ENCODE peak calls at places on chromosomes 3 and 15, in nine cellular contexts. One of them, this sample, is unnamed.

GRCh38 chr15:99014803-99015676 is 7.4 kb upstream of the PGPEP1L start:
- DNase-seq in AG04450: no peak
- DNase-seq in mesenchymal stem cell: peak; percentile 78
- DNase-seq in dorsolateral prefrontal cortex: no peak
- DNase-seq in suprapubic skin: no peak
- DNase-seq in GM23338: peak; percentile 88
- DNase-seq in stomach: peak; percentile 80
- DNase-seq in PC-9: peak; percentile 74
- DNase-seq in heart left ventricle: peak; percentile 57
- DNase-seq in this sample: peak; percentile 50

GRCh38 chr3:4776399-4776979 is 202.7 kb upstream of the BHLHE40 start:
- DNase-seq in suprapubic skin: no peak
- DNase-seq in stomach: no peak
- DNase-seq in AG04450: no peak
- DNase-seq in GM23338: no peak
- DNase-seq in dorsolateral prefrontal cortex: no peak
- DNase-seq in heart left ventricle: no peak
- DNase-seq in PC-9: peak; percentile 57
- DNase-seq in mesenchymal stem cell: no peak
- DNase-seq in this sample: no peak

GRCh38 chr15:33116218-33116617 is 78.3 kb downstream of the FMN1 start:
- DNase-seq in heart left ventricle: no peak
- DNase-seq in GM23338: no peak
- DNase-seq in suprapubic skin: no peak
- DNase-seq in dorsolateral prefrontal cortex: no peak
- DNase-seq in PC-9: no peak
- DNase-seq in mesenchymal stem cell: no peak
- DNase-seq in AG04450: no peak
- DNase-seq in stomach: no peak
- DNase-seq in this sample: peak; percentile 20

GRCh38 chr3:194811118-194811517 is 125.4 kb downstream of the FAM43A start:
- DNase-seq in heart left ventricle: no peak
- DNase-seq in stomach: no peak
- DNase-seq in AG04450: no peak
- DNase-seq in suprapubic skin: no peak
- DNase-seq in GM23338: no peak
- DNase-seq in mesenchymal stem cell: no peak
- DNase-seq in PC-9: no peak
- DNase-seq in dorsolateral prefrontal cortex: no peak
- DNase-seq in this sample: no peak

GRCh38 chr3:85605066-85605465 is 646.3 kb downstream of the CADM2 start:
- DNase-seq in PC-9: no peak
- DNase-seq in stomach: no peak
- DNase-seq in GM23338: no peak
- DNase-seq in heart left ventricle: no peak
- DNase-seq in AG04450: no peak
- DNase-seq in mesenchymal stem cell: no peak
- DNase-seq in suprapubic skin: no peak
- DNase-seq in dorsolateral prefrontal cortex: no peak
- DNase-seq in this sample: no peak

GRCh38 chr3:16816048-16816780 is 68.5 kb upstream of the PLCL2 start:
- DNase-seq in mesenchymal stem cell: no peak
- DNase-seq in PC-9: no peak
- DNase-seq in GM23338: no peak
- DNase-seq in stomach: no peak
- DNase-seq in AG04450: no peak
- DNase-seq in dorsolateral prefrontal cortex: no peak
- DNase-seq in heart left ventricle: no peak
- DNase-seq in suprapubic skin: no peak
- DNase-seq in this sample: no peak

GRCh38 chr3:108389361-108389760 is 93.0 kb downstream of the HHLA2 start:
- DNase-seq in stomach: no peak
- DNase-seq in dorsolateral prefrontal cortex: no peak
- DNase-seq in heart left ventricle: no peak
- DNase-seq in PC-9: no peak
- DNase-seq in mesenchymal stem cell: no peak
- DNase-seq in GM23338: no peak
- DNase-seq in suprapubic skin: no peak
- DNase-seq in AG04450: no peak
- DNase-seq in this sample: no peak

GRCh38 chr15:47398594-47398993 is 318.7 kb upstream of the SEMA6D start:
- DNase-seq in AG04450: no peak
- DNase-seq in dorsolateral prefrontal cortex: no peak
- DNase-seq in stomach: no peak
- DNase-seq in mesenchymal stem cell: no peak
- DNase-seq in suprapubic skin: no peak
- DNase-seq in GM23338: no peak
- DNase-seq in PC-9: no peak
- DNase-seq in heart left ventricle: no peak
- DNase-seq in this sample: no peak

GRCh38 chr3:125280966-125281365 is 68.4 kb upstream of the SLC12A8 start:
- DNase-seq in GM23338: peak; percentile 24
- DNase-seq in heart left ventricle: no peak
- DNase-seq in AG04450: no peak
- DNase-seq in suprapubic skin: no peak
- DNase-seq in stomach: no peak
- DNase-seq in mesenchymal stem cell: peak; percentile 37
- DNase-seq in PC-9: no peak
- DNase-seq in dorsolateral prefrontal cortex: no peak
- DNase-seq in this sample: no peak

GRCh38 chr15:78726870-78727551 is 84.3 kb downstream of the ADAMTS7 start:
- DNase-seq in heart left ventricle: no peak
- DNase-seq in GM23338: peak; percentile 92
- DNase-seq in dorsolateral prefrontal cortex: no peak
- DNase-seq in mesenchymal stem cell: peak; percentile 18
- DNase-seq in stomach: peak; percentile 34
- DNase-seq in AG04450: no peak
- DNase-seq in PC-9: peak; percentile 49
- DNase-seq in suprapubic skin: no peak
- DNase-seq in this sample: no peak

GRCh38 chr3:133572158-133573053 is 1.1 kb upstream of the CDV3 start:
- DNase-seq in heart left ventricle: no peak
- DNase-seq in PC-9: peak; percentile 60
- DNase-seq in dorsolateral prefrontal cortex: no peak
- DNase-seq in AG04450: no peak
- DNase-seq in suprapubic skin: no peak
- DNase-seq in GM23338: peak; percentile 13
- DNase-seq in stomach: no peak
- DNase-seq in mesenchymal stem cell: peak; percentile 66
- DNase-seq in this sample: peak; percentile 46

GRCh38 chr3:190863119-190863465 is 598 bp upstream of the GMNC start:
- DNase-seq in stomach: no peak
- DNase-seq in dorsolateral prefrontal cortex: no peak
- DNase-seq in GM23338: no peak
- DNase-seq in mesenchymal stem cell: peak; percentile 16
- DNase-seq in suprapubic skin: no peak
- DNase-seq in AG04450: no peak
- DNase-seq in PC-9: no peak
- DNase-seq in heart left ventricle: no peak
- DNase-seq in this sample: no peak

GRCh38 chr15:72907733-72908132 is 124.2 kb upstream of the ADPGK start:
- DNase-seq in PC-9: no peak
- DNase-seq in dorsolateral prefrontal cortex: no peak
- DNase-seq in heart left ventricle: peak; percentile 61
- DNase-seq in AG04450: no peak
- DNase-seq in stomach: no peak
- DNase-seq in mesenchymal stem cell: peak; percentile 42
- DNase-seq in suprapubic skin: no peak
- DNase-seq in GM23338: no peak
- DNase-seq in this sample: peak; percentile 50

GRCh38 chr15:38275951-38276350 is 23.3 kb downstream of the SPRED1 start:
- DNase-seq in dorsolateral prefrontal cortex: no peak
- DNase-seq in AG04450: no peak
- DNase-seq in stomach: no peak
- DNase-seq in suprapubic skin: no peak
- DNase-seq in mesenchymal stem cell: no peak
- DNase-seq in PC-9: no peak
- DNase-seq in heart left ventricle: no peak
- DNase-seq in GM23338: no peak
- DNase-seq in this sample: no peak

GRCh38 chr3:132488136-132488535 is 70.8 kb downstream of the DNAJC13 start:
- DNase-seq in stomach: no peak
- DNase-seq in dorsolateral prefrontal cortex: no peak
- DNase-seq in GM23338: no peak
- DNase-seq in suprapubic skin: no peak
- DNase-seq in AG04450: no peak
- DNase-seq in mesenchymal stem cell: no peak
- DNase-seq in PC-9: no peak
- DNase-seq in heart left ventricle: no peak
- DNase-seq in this sample: no peak

GRCh38 chr3:60798456-60798855 is 452.8 kb downstream of the FHIT start:
- DNase-seq in suprapubic skin: no peak
- DNase-seq in PC-9: no peak
- DNase-seq in AG04450: no peak
- DNase-seq in mesenchymal stem cell: no peak
- DNase-seq in heart left ventricle: no peak
- DNase-seq in GM23338: no peak
- DNase-seq in stomach: no peak
- DNase-seq in dorsolateral prefrontal cortex: no peak
- DNase-seq in this sample: no peak

GRCh38 chr3:131972550-131972949 is 62.3 kb downstream of the CPNE4 start:
- DNase-seq in heart left ventricle: no peak
- DNase-seq in dorsolateral prefrontal cortex: no peak
- DNase-seq in mesenchymal stem cell: no peak
- DNase-seq in GM23338: no peak
- DNase-seq in stomach: no peak
- DNase-seq in AG04450: no peak
- DNase-seq in suprapubic skin: no peak
- DNase-seq in PC-9: no peak
- DNase-seq in this sample: no peak

GRCh38 chr3:42979044-42979962 is at the start of gene GASK1A:
- DNase-seq in heart left ventricle: peak; percentile 38
- DNase-seq in PC-9: no peak
- DNase-seq in suprapubic skin: no peak
- DNase-seq in AG04450: no peak
- DNase-seq in mesenchymal stem cell: no peak
- DNase-seq in dorsolateral prefrontal cortex: peak; percentile 56
- DNase-seq in GM23338: peak; percentile 89
- DNase-seq in stomach: peak; percentile 33
- DNase-seq in this sample: peak; percentile 87

GRCh38 chr3:143601738-143602480 is 246.4 kb downstream of the SLC9A9 start:
- DNase-seq in GM23338: peak; percentile 32
- DNase-seq in mesenchymal stem cell: peak; percentile 93
- DNase-seq in dorsolateral prefrontal cortex: no peak
- DNase-seq in stomach: peak; percentile 27
- DNase-seq in suprapubic skin: no peak
- DNase-seq in PC-9: no peak
- DNase-seq in heart left ventricle: peak; percentile 54
- DNase-seq in AG04450: no peak
- DNase-seq in this sample: peak; percentile 19

DNA sequence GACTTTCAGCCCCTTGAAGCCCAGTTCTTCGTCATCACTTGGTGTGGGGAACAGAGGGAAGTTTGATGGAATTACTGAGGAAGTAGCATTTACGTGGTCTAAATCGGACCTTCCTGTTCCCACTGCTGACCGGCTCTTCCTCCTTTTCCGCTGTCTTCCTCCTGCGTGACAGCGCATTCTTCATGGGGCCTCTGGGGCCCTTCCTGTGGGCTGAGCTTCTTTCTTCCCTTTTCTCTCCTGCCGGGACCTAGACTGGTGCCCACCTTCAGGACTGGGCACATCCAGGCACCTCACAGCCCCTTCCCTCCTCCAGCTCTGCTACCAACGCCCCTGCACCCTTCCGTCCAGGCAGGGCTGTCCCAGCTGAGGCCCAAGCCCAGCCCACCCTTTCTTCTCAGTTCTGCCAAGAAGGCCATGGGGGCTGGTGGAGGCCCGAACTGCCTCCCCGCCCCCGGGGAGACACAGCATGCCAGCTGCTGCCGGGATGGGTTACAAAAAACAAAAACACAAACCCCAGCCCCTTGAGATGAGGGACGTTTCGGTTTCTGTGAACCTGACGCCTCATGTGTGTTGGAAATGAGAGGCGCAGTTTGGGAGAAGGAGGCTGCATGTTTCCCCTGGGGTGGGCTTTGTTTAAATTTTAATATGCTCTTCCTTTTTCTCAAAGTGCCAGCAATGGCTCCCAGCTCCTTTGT is 19.1 kb downstream of the ZNF710 start:
- DNase-seq in stomach: no peak
- DNase-seq in dorsolateral prefrontal cortex: no peak
- DNase-seq in heart left ventricle: peak; percentile 54
- DNase-seq in suprapubic skin: no peak
- DNase-seq in PC-9: no peak
- DNase-seq in mesenchymal stem cell: no peak
- DNase-seq in AG04450: no peak
- DNase-seq in GM23338: no peak
- DNase-seq in this sample: peak; percentile 26
- H3K27ac ChIP-seq in stomach: peak overlapping the region; percentile 42
- H3K27ac ChIP-seq in dorsolateral prefrontal cortex: peak overlapping the region; percentile 38
- H3K27ac ChIP-seq in heart left ventricle: peak overlapping the region; percentile 90
- H3K27ac ChIP-seq in suprapubic skin: peak overlapping the region; percentile 67
- H3K27ac ChIP-seq in PC-9: no peak overlapping the region
- H3K27ac ChIP-seq in mesenchymal stem cell: no peak overlapping the region
- H3K27ac ChIP-seq in AG04450: no peak overlapping the region
- H3K27ac ChIP-seq in GM23338: no peak overlapping the region
- H3K27ac ChIP-seq in this sample: peak overlapping the region; percentile 78

GRCh38 chr15:64597469-64597806 is 137.1 kb downstream of the ZNF609 start:
- DNase-seq in heart left ventricle: no peak
- DNase-seq in GM23338: no peak
- DNase-seq in suprapubic skin: no peak
- DNase-seq in dorsolateral prefrontal cortex: no peak
- DNase-seq in AG04450: no peak
- DNase-seq in mesenchymal stem cell: no peak
- DNase-seq in PC-9: no peak
- DNase-seq in stomach: no peak
- DNase-seq in this sample: no peak
- H3K4me3 ChIP-seq in heart left ventricle: no peak overlapping the region
- H3K4me3 ChIP-seq in GM23338: no peak overlapping the region
- H3K4me3 ChIP-seq in suprapubic skin: no peak overlapping the region
- H3K4me3 ChIP-seq in dorsolateral prefrontal cortex: no peak overlapping the region
- H3K4me3 ChIP-seq in AG04450: no peak overlapping the region
- H3K4me3 ChIP-seq in mesenchymal stem cell: no peak overlapping the region
- H3K4me3 ChIP-seq in PC-9: no peak overlapping the region
- H3K4me3 ChIP-seq in stomach: no peak overlapping the region
- H3K4me3 ChIP-seq in this sample: no peak overlapping the region

GRCh38 chr3:2097641-2098191 is 950 bp upstream of the CNTN4 start:
- DNase-seq in PC-9: no peak
- DNase-seq in GM23338: peak; percentile 21
- DNase-seq in stomach: no peak
- DNase-seq in AG04450: no peak
- DNase-seq in mesenchymal stem cell: peak; percentile 95
- DNase-seq in suprapubic skin: no peak
- DNase-seq in heart left ventricle: no peak
- DNase-seq in dorsolateral prefrontal cortex: peak; percentile 37
- DNase-seq in this sample: no peak
- H3K27me3 ChIP-seq in PC-9: no peaks in the 10 kb centered on the region
- H3K27me3 ChIP-seq in GM23338: peaks cover 69% of the 10 kb centered on the region
- H3K27me3 ChIP-seq in stomach: peaks cover 62% of the 10 kb centered on the region
- H3K27me3 ChIP-seq in AG04450: no peaks in the 10 kb centered on the region
- H3K27me3 ChIP-seq in mesenchymal stem cell: peaks cover 52% of the 10 kb centered on the region
- H3K27me3 ChIP-seq in suprapubic skin: peaks cover 40% of the 10 kb centered on the region
- H3K27me3 ChIP-seq in heart left ventricle: peaks cover 68% of the 10 kb centered on the region
- H3K27me3 ChIP-seq in dorsolateral prefrontal cortex: peaks cover 10% of the 10 kb centered on the region
- H3K27me3 ChIP-seq in this sample: no peaks in the 10 kb centered on the region

DNA sequence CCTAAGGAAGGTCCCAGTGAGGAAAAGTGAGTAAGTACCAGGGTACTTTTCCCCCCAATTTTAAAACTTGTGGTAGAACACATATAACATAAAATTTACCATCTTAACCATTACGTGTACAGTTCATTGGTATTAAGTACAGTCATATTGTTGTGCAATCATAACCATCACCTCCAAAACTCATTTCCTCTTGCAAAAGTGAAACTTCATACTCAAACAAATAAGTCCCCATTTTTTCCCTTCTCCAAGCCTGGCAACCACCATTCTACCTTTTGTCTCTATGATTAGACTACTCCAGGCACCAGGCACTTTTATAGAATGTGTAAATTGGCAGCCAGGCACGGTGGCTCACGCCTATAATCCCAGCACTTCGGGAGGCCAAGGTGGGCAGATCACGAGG is 12.2 kb downstream of the PRC1 start:
- DNase-seq in PC-9: no peak
- DNase-seq in stomach: no peak
- DNase-seq in GM23338: no peak
- DNase-seq in heart left ventricle: no peak
- DNase-seq in dorsolateral prefrontal cortex: no peak
- DNase-seq in mesenchymal stem cell: no peak
- DNase-seq in suprapubic skin: no peak
- DNase-seq in AG04450: no peak
- DNase-seq in this sample: no peak
- H3K27ac ChIP-seq in PC-9: no peak overlapping the region
- H3K27ac ChIP-seq in stomach: no peak overlapping the region
- H3K27ac ChIP-seq in GM23338: no peak overlapping the region
- H3K27ac ChIP-seq in heart left ventricle: no peak overlapping the region
- H3K27ac ChIP-seq in dorsolateral prefrontal cortex: no peak overlapping the region
- H3K27ac ChIP-seq in mesenchymal stem cell: no peak overlapping the region
- H3K27ac ChIP-seq in suprapubic skin: no peak overlapping the region
- H3K27ac ChIP-seq in AG04450: no peak overlapping the region
- H3K27ac ChIP-seq in this sample: no peak overlapping the region

This sample was measured in right cardiac atrium.